ENCODE peak calls at places on chromosomes 4 and X, in four cellular contexts. R is HCT116, X is K562, L is HepG2. H is an unnamed sample.

GRCh38 chr4:75976177-75976576 is 14.6 kb downstream of the SDAD1 start:
- DNase-seq in R (no peak), X (no peak), L (no peak), H (no peak)

GRCh38 chrX:45749375-45749774 is 548.7 kb upstream of the DIPK2B start:
- DNase-seq in R (no peak), X (no peak), L (no peak), H (no peak)

GRCh38 chr4:74364649-74365491 is at the start of gene EREG:
- DNase-seq in R (peak), X (peak), L (no peak), H (no peak)

GRCh38 chr4:106273831-106274230 is 42.2 kb downstream of the TBCK start:
- DNase-seq in R (no peak), X (no peak), L (no peak), H (no peak)

GRCh38 chr4:156568041-156568440 is 403.6 kb downstream of the PDGFC start:
- DNase-seq in R (no peak), X (no peak), L (no peak), H (no peak)

GRCh38 chr4:102825261-102826071 is 1.9 kb downstream of the UBE2D3 start:
- DNase-seq in R (peak), X (no peak), L (peak), H (peak)

GRCh38 chr4:145709843-145710242 is 29.9 kb downstream of the C4orf51 start:
- DNase-seq in R (no peak), X (no peak), L (no peak), H (no peak)

GRCh38 chr4:106355193-106355592 is 13.4 kb downstream of the GIMD1 start:
- DNase-seq in R (no peak), X (no peak), L (no peak), H (no peak)

GRCh38 chr4:40515398-40516293 is 114.0 kb downstream of the RBM47 start:
- DNase-seq in R (no peak), X (peak), L (peak), H (no peak)

GRCh38 chr4:37243061-37243460 is 1.5 kb upstream of the NWD2 start:
- DNase-seq in R (no peak), X (no peak), L (no peak), H (no peak)

GRCh38 chr4:25466966-25467697 is 90.1 kb downstream of the ANAPC4 start:
- DNase-seq in R (no peak), X (no peak), L (no peak), H (no peak)

GRCh38 chr4:139559692-139560091 is 3.7 kb upstream of the SETD7 start:
- DNase-seq in R (no peak), X (no peak), L (no peak), H (no peak)

GRCh38 chr4:54315561-54315960 is 86.5 kb downstream of the PDGFRA start:
- DNase-seq in R (no peak), X (no peak), L (no peak), H (no peak)

GRCh38 chrX:154596290-154596929 is 11.5 kb downstream of the CTAG1A start:
- DNase-seq in R (no peak), X (no peak), L (no peak), H (no peak)

GRCh38 chrX:16300831-16301230 is 133.6 kb downstream of the MAGEB17 start:
- DNase-seq in R (no peak), X (no peak), L (no peak), H (no peak)

DNA sequence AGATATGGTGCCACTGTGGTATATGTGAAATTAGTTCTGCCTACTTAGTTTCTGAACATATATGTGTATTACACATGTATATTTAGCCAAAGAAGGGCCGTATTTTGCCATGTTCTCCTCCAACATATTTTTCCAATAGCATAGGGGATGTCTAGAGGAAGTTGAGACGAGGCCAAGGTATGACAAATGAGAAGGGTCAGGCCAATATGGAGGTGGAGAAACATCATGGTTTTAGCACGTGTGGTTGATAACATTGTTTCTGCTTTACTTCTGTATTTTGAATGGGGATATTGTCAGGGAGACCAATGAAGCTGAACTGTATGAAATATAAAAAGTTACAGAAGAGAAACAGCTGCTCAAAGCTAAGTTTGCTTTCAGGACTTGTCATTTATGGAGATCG is 246.7 kb upstream of the TLL1 start:
- DNase-seq in R (no peak), X (no peak), L (no peak), H (no peak)
- H3K27ac ChIP-seq in R (no peak), X (no peak), L (no peak), H (no peak)

DNA sequence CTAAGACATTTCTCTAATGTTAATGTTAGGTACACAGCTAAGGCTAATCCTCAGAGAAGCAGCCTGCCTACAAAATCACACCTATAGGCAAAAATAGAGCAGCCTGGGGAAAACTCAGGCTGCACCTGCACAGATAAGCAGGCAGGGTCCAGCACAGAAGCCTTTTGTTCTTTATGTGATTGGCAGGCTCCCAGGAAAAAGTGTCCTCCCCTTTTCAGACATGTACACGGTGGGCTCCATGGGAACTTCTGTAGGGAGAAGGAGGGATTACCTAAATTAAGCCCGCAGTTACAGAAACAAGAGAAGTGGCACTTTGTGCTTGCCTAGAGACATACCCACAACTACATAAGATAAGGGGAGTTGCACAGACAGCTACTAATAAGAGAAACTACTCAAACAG is 4.0 kb upstream of the HSPA4L start:
- DNase-seq in R (no peak), X (no peak), L (peak), H (no peak)
- TF ChIP-seq TCF7L2 in R (no peak), X (no peak), L (no peak), H (no peak)

GRCh38 chr4:52052475-52052780 is 1.3 kb downstream of the SPATA18 start:
- DNase-seq in R (no peak), X (no peak), L (peak), H (no peak)
- H3K4me3 ChIP-seq in R (no peak), X (no peak), L (peak), H (no peak)

GRCh38 chrX:39460491-39460890 is 637.3 kb downstream of the BCOR start:
- DNase-seq in R (no peak), X (no peak), L (no peak), H (no peak)
- H3K27ac ChIP-seq in R (no peak), X (no peak), L (no peak), H (no peak)

GRCh38 chr4:80114732-80115265 is 41.8 kb upstream of the ANTXR2 start:
- DNase-seq in R (no peak), X (no peak), L (no peak), H (no peak)

GRCh38 chr4:80112236-80112635 is 39.2 kb upstream of the ANTXR2 start:
- DNase-seq in R (no peak), X (no peak), L (no peak), H (no peak)

GRCh38 chr4:80115368-80116181 is 42.5 kb upstream of the ANTXR2 start:
- DNase-seq in R (no peak), X (no peak), L (no peak), H (no peak)

GRCh38 chr4:80111276-80111675 is 38.2 kb upstream of the ANTXR2 start:
- DNase-seq in R (no peak), X (no peak), L (no peak), H (no peak)

DNA sequence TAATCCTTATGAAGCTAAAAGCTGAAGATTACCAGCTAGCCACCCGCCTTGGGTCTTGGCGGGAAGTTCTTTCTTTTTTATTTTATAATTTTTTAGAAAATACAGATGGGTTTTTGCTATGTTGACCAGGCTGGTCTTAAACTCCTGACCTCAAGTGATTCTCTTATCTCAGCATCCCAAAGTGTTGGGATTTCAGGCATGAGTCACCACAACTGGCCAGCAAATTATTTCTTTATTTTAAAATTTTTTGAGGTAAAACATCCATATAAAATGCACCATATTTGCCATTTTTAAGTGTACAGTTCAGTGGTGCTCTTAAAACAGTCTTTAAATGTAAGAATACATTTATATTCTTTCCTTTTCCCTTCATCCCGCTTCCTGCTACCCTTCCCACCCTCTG is 40.6 kb upstream of the ANTXR2 start:
- DNase-seq in R (no peak), X (no peak), L (no peak), H (no peak)
- TF ChIP-seq TCF7L2 in R (no peak), X (no peak), L (no peak), H (no peak)

GRCh38 chr4:68162196-68162595 is 32.5 kb upstream of the TMPRSS11F start:
- DNase-seq in R (no peak), X (no peak), L (no peak), H (no peak)
- H3K4me3 ChIP-seq in R (no peak), X (no peak), L (no peak), H (no peak)

GRCh38 chr4:89242864-89243740 is 64.5 kb downstream of the GPRIN3 start:
- DNase-seq in R (no peak), X (no peak), L (no peak), H (no peak)
- H3K27ac ChIP-seq in R (no peak), X (no peak), L (no peak), H (no peak)

GRCh38 chr4:152211936-152212675 is 323.8 kb downstream of the FBXW7 start:
- DNase-seq in R (no peak), X (no peak), L (no peak), H (no peak)
- TF ChIP-seq TCF7L2 in R (no peak), X (no peak), L (no peak), H (no peak)